ENCODE peak calls at places on chromosomes 4 and X, in four cellular contexts. X is uterus, B is adrenal gland, Q is stomach. R is an unnamed sample.

GRCh38 chr4:78569291-78569821 is 17.8 kb downstream of the ANXA3 start:
- DNase-seq in B (no peak), Q (no peak), X (no peak), R (peak; percentile 88)

GRCh38 chr4:121472937-121473721 is 92.3 kb upstream of the QRFPR start:
- DNase-seq in Q (no peak), X (no peak), B (no peak), R (no peak)

GRCh38 chr4:139555705-139556070 is 331 bp downstream of the SETD7 start:
- DNase-seq in Q (peak; percentile 45), B (peak; percentile 58), X (peak; percentile 69), R (peak; percentile 42)

GRCh38 chrX:15177316-15177715 is 92.6 kb downstream of the ASB9 start:
- DNase-seq in Q (no peak), X (no peak), B (no peak), R (no peak)

GRCh38 chr4:22787753-22788389 is 95.1 kb downstream of the GBA3 start:
- DNase-seq in Q (no peak), X (no peak), B (no peak), R (no peak)

GRCh38 chrX:10989386-10989785 is 121.7 kb upstream of the HCCS start:
- DNase-seq in B (no peak), Q (no peak), X (no peak), R (peak; percentile 90)

GRCh38 chrX:149540133-149540620 is 635 bp upstream of the EOLA1 start:
- DNase-seq in Q (peak; percentile 92), B (peak; percentile 91), X (peak; percentile 88), R (no peak)

GRCh38 chrX:40175416-40176255 is 77.9 kb upstream of the BCOR start:
- DNase-seq in B (peak; percentile 75), X (peak; percentile 66), Q (peak; percentile 65), R (peak; percentile 75)

GRCh38 chr4:127533028-127533700 is 99.6 kb upstream of the INTU start:
- DNase-seq in X (peak; percentile 77), Q (peak; percentile 83), B (peak; percentile 31), R (no peak)

GRCh38 chr4:1416051-1416947 is 10.1 kb upstream of the NKX1-1 start:
- DNase-seq in B (no peak), Q (peak; percentile 21), X (peak; percentile 3), R (no peak)

GRCh38 chrX:40010550-40011364 is 87.0 kb downstream of the BCOR start:
- DNase-seq in Q (no peak), B (no peak), X (no peak), R (no peak)

GRCh38 chrX:16484338-16484737 is 165.6 kb upstream of the S100G start:
- DNase-seq in B (no peak), X (no peak), Q (no peak), R (peak; percentile 61)

GRCh38 chrX:134935286-134935685 is 55.5 kb upstream of the SMIM10 start:
- DNase-seq in X (no peak), Q (no peak), B (no peak), R (no peak)

GRCh38 chr4:76563804-76564468 is 128.9 kb downstream of the SHROOM3 start:
- DNase-seq in Q (no peak), B (no peak), X (no peak), R (no peak)
- H3K27ac ChIP-seq in Q (peak overlapping the region; percentile 67), B (no peak overlapping the region), X (peak overlapping the region; percentile 43), R (peak overlapping the region; percentile 90)

GRCh38 chr4:2849267-2850140 is 5.9 kb downstream of the ADD1 start:
- DNase-seq in X (no peak), B (no peak), Q (peak; percentile 51), R (no peak)
- H3K4me1 ChIP-seq in X (peaks cover 13% of the 10 kb centered on the region), B (peaks cover 45% of the 10 kb centered on the region), Q (peaks cover 80% of the 10 kb centered on the region), R (no peaks in the 10 kb centered on the region)

GRCh38 chr4:143202824-143203223 is 18.1 kb downstream of the USP38 start:
- DNase-seq in Q (no peak), X (no peak), B (no peak), R (no peak)
- H3K36me3 ChIP-seq in Q (peaks cover 49% of the 10 kb centered on the region), X (no peaks in the 10 kb centered on the region), B (peaks cover 61% of the 10 kb centered on the region), R (peaks cover 65% of the 10 kb centered on the region)

GRCh38 chr4:149823770-149824221 is 8.2 kb upstream of the IQCM start:
- DNase-seq in B (no peak), Q (no peak), X (no peak), R (no peak)
- H3K27ac ChIP-seq in B (no peak overlapping the region), Q (no peak overlapping the region), X (no peak overlapping the region), R (peak overlapping the region; percentile 66)

GRCh38 chrX:1487401-1487800 is 34.7 kb upstream of the ASMTL start:
- DNase-seq in B (no peak), Q (no peak), X (no peak), R (no peak)

GRCh38 chrX:1485033-1485432 is 32.3 kb upstream of the ASMTL start:
- DNase-seq in B (no peak), X (no peak), Q (no peak), R (no peak)

GRCh38 chrX:1484638-1485019 is 31.9 kb upstream of the ASMTL start:
- DNase-seq in Q (no peak), B (no peak), X (no peak), R (no peak)

GRCh38 chrX:1486749-1487361 is 34.1 kb upstream of the ASMTL start:
- DNase-seq in Q (no peak), X (no peak), B (peak; percentile 27), R (peak; percentile 36)

GRCh38 chrX:1486177-1486576 is 33.5 kb upstream of the ASMTL start:
- DNase-seq in X (no peak), B (no peak), Q (no peak), R (peak; percentile 14)
- H3K4me1 ChIP-seq in X (no peaks in the 10 kb centered on the region), B (no peaks in the 10 kb centered on the region), Q (no peaks in the 10 kb centered on the region), R (peaks cover 5% of the 10 kb centered on the region)

DNA sequence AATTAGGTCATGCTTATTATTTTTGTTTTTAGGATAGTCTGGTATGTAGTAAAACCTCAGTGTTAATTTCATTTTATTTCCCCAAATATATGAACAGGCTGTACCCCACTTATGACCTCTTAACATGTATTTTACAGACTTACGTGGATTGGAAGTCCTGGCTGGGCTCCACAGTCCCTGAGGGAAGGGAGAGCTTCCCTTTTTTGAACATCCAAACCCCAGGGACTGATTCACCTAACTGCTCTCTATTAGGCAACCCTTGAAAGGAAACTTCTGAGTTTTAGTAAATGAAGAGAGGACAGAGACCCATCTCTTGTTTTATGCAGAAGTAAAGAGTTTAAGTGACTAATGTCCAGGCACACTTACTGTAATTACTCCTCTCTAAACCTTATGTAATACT is 233.1 kb upstream of the SPRY1 start:
- DNase-seq in X (no peak), Q (no peak), B (no peak), R (no peak)
- H3K36me3 ChIP-seq in X (no peaks in the 10 kb centered on the region), Q (no peaks in the 10 kb centered on the region), B (no peaks in the 10 kb centered on the region), R (no peaks in the 10 kb centered on the region)

DNA sequence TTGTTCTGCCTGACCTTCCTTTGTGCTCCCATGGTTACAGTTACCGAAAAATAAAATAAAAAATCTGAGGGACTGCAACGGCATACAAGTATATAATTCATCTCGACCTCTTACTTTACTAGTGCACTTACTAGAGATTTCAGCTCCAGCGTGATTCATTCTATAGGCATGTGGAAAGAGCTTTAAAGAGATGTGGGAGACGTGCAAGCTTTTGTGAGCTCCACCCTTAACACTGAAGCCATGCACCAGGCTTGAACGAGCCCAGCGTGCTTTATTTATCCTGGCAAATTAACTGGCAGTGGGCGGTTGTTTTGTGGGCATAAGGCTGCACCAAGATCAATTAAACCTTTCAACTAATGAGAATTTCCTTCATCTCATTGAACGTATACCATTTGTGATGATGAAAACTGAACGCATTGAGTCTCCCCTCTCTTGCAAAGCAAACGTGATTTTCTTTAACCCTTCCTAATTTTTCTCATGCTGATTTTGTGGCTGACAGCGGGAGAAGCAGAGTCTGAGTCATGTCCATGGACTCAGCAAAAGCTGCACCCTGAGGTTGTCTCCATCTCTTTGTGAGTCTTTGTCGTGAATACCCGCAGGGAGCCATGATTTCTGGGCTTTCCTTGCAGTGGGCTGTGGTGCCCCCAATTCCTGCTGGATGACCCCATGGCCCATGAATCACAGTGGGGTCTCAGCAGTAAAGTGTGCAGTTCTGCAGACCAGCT is 60.1 kb downstream of the MXRA5 start:
- DNase-seq in X (no peak), Q (no peak), B (no peak), R (peak; percentile 80)
- H3K27ac ChIP-seq in X (no peak overlapping the region), Q (no peak overlapping the region), B (no peak overlapping the region), R (peak overlapping the region; percentile 96)

GRCh38 chr4:128606173-128606572 is 203.3 kb upstream of the JADE1 start:
- DNase-seq in Q (no peak), X (no peak), B (peak; percentile 66), R (no peak)

GRCh38 chr4:128601992-128602695 is 207.4 kb upstream of the JADE1 start:
- DNase-seq in Q (no peak), X (no peak), B (peak; percentile 35), R (peak; percentile 59)

GRCh38 chr4:128608006-128608405 is 201.5 kb upstream of the JADE1 start:
- DNase-seq in B (no peak), Q (no peak), X (no peak), R (no peak)

GRCh38 chr4:128604204-128604603 is 205.3 kb upstream of the JADE1 start:
- DNase-seq in X (no peak), B (no peak), Q (no peak), R (no peak)

DNA sequence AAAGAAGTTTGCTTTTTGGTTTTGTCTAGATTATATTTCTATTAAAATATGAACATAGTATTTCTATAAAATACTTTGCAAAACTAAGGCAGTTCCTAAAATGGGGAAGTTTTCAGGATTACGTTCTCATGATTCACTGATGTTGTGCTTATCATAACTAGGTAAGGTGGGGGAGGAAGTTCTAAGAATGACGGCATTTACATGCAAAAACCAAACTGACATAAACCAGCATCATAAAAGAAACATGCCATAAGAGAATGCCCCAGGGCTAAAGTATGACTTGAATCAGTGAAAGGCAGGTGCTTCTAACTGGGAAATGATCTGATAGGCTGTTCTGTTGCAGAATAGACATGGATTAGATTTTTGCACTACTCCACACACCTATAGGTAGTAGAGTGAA is 204.7 kb upstream of the JADE1 start:
- DNase-seq in X (no peak), Q (no peak), B (no peak), R (no peak)
- H3K4me1 ChIP-seq in X (peaks cover 3% of the 10 kb centered on the region), Q (peaks cover 21% of the 10 kb centered on the region), B (peaks cover 26% of the 10 kb centered on the region), R (peaks cover 33% of the 10 kb centered on the region)

GRCh38 chrX:119521246-119521645 is 44.0 kb downstream of the STEEP1 start:
- DNase-seq in B (no peak), Q (no peak), X (no peak), R (no peak)
- H3K36me3 ChIP-seq in B (no peaks in the 10 kb centered on the region), Q (no peaks in the 10 kb centered on the region), X (no peaks in the 10 kb centered on the region), R (no peaks in the 10 kb centered on the region)